ENCODE peak calls at places on chromosomes 16 and 17, in eight cellular contexts. One of them, this sample, is unnamed.

GRCh38 chr16:89904606-89905510 is 13.8 kb upstream of the MC1R start:
- DNase-seq in GM23248: no peak
- DNase-seq in astrocyte of the cerebellum: no peak
- DNase-seq in RWPE1: peak
- DNase-seq in globus pallidus: no peak
- DNase-seq in caudate nucleus: no peak
- DNase-seq in activated CD8-positive, alpha-beta memory T cell treated with anti-CD3 and anti-CD28 coated beads, Interleukin-2, amount 50 U/mL, for 48 hours: no peak
- DNase-seq in mucosa of gallbladder: no peak
- DNase-seq in this sample: no peak

GRCh38 chr16:89319883-89320716 is 102.6 kb downstream of the ZNF778 start:
- DNase-seq in caudate nucleus: no peak
- DNase-seq in GM23248: peak
- DNase-seq in mucosa of gallbladder: no peak
- DNase-seq in activated CD8-positive, alpha-beta memory T cell treated with anti-CD3 and anti-CD28 coated beads, Interleukin-2, amount 50 U/mL, for 48 hours: peak
- DNase-seq in RWPE1: peak
- DNase-seq in globus pallidus: no peak
- DNase-seq in astrocyte of the cerebellum: no peak
- DNase-seq in this sample: no peak

GRCh38 chr16:83615131-83615530 is 192.6 kb upstream of the HSBP1 start:
- DNase-seq in globus pallidus: no peak
- DNase-seq in GM23248: peak
- DNase-seq in activated CD8-positive, alpha-beta memory T cell treated with anti-CD3 and anti-CD28 coated beads, Interleukin-2, amount 50 U/mL, for 48 hours: no peak
- DNase-seq in caudate nucleus: no peak
- DNase-seq in astrocyte of the cerebellum: no peak
- DNase-seq in RWPE1: no peak
- DNase-seq in mucosa of gallbladder: no peak
- DNase-seq in this sample: no peak

GRCh38 chr16:67613808-67614207 is 31.1 kb upstream of the CARMIL2 start:
- DNase-seq in astrocyte of the cerebellum: no peak
- DNase-seq in mucosa of gallbladder: no peak
- DNase-seq in RWPE1: no peak
- DNase-seq in caudate nucleus: no peak
- DNase-seq in activated CD8-positive, alpha-beta memory T cell treated with anti-CD3 and anti-CD28 coated beads, Interleukin-2, amount 50 U/mL, for 48 hours: no peak
- DNase-seq in GM23248: no peak
- DNase-seq in globus pallidus: no peak
- DNase-seq in this sample: no peak

GRCh38 chr16:87276091-87276561 is 41.1 kb downstream of the C16orf95 start:
- DNase-seq in globus pallidus: no peak
- DNase-seq in astrocyte of the cerebellum: no peak
- DNase-seq in mucosa of gallbladder: no peak
- DNase-seq in activated CD8-positive, alpha-beta memory T cell treated with anti-CD3 and anti-CD28 coated beads, Interleukin-2, amount 50 U/mL, for 48 hours: no peak
- DNase-seq in RWPE1: no peak
- DNase-seq in GM23248: no peak
- DNase-seq in caudate nucleus: no peak
- DNase-seq in this sample: no peak

GRCh38 chr17:67746704-67747571 is 29.2 kb downstream of the NOL11 start:
- DNase-seq in GM23248: no peak
- DNase-seq in astrocyte of the cerebellum: no peak
- DNase-seq in mucosa of gallbladder: no peak
- DNase-seq in globus pallidus: no peak
- DNase-seq in caudate nucleus: no peak
- DNase-seq in activated CD8-positive, alpha-beta memory T cell treated with anti-CD3 and anti-CD28 coated beads, Interleukin-2, amount 50 U/mL, for 48 hours: no peak
- DNase-seq in RWPE1: no peak
- DNase-seq in this sample: no peak

GRCh38 chr17:17523001-17523713 is 27.0 kb upstream of the RASD1 start:
- DNase-seq in astrocyte of the cerebellum: peak
- DNase-seq in GM23248: no peak
- DNase-seq in globus pallidus: no peak
- DNase-seq in mucosa of gallbladder: peak
- DNase-seq in activated CD8-positive, alpha-beta memory T cell treated with anti-CD3 and anti-CD28 coated beads, Interleukin-2, amount 50 U/mL, for 48 hours: no peak
- DNase-seq in caudate nucleus: no peak
- DNase-seq in RWPE1: no peak
- DNase-seq in this sample: no peak

GRCh38 chr17:3555189-3555796 is 2.3 kb downstream of the TRPV3 start:
- DNase-seq in GM23248: no peak
- DNase-seq in astrocyte of the cerebellum: no peak
- DNase-seq in globus pallidus: no peak
- DNase-seq in activated CD8-positive, alpha-beta memory T cell treated with anti-CD3 and anti-CD28 coated beads, Interleukin-2, amount 50 U/mL, for 48 hours: no peak
- DNase-seq in mucosa of gallbladder: no peak
- DNase-seq in RWPE1: no peak
- DNase-seq in caudate nucleus: no peak
- DNase-seq in this sample: no peak

GRCh38 chr17:12089809-12090384 is 69.2 kb downstream of the MAP2K4 start:
- DNase-seq in globus pallidus: no peak
- DNase-seq in activated CD8-positive, alpha-beta memory T cell treated with anti-CD3 and anti-CD28 coated beads, Interleukin-2, amount 50 U/mL, for 48 hours: no peak
- DNase-seq in astrocyte of the cerebellum: no peak
- DNase-seq in caudate nucleus: no peak
- DNase-seq in RWPE1: peak
- DNase-seq in mucosa of gallbladder: no peak
- DNase-seq in GM23248: peak
- DNase-seq in this sample: no peak

GRCh38 chr16:86089986-86090385 is 191.0 kb downstream of the IRF8 start:
- DNase-seq in mucosa of gallbladder: no peak
- DNase-seq in activated CD8-positive, alpha-beta memory T cell treated with anti-CD3 and anti-CD28 coated beads, Interleukin-2, amount 50 U/mL, for 48 hours: no peak
- DNase-seq in RWPE1: no peak
- DNase-seq in caudate nucleus: no peak
- DNase-seq in astrocyte of the cerebellum: no peak
- DNase-seq in GM23248: no peak
- DNase-seq in globus pallidus: no peak
- DNase-seq in this sample: no peak

GRCh38 chr16:85171004-85171808 is 58.9 kb upstream of the CIBAR2 start:
- DNase-seq in mucosa of gallbladder: no peak
- DNase-seq in RWPE1: no peak
- DNase-seq in activated CD8-positive, alpha-beta memory T cell treated with anti-CD3 and anti-CD28 coated beads, Interleukin-2, amount 50 U/mL, for 48 hours: no peak
- DNase-seq in globus pallidus: no peak
- DNase-seq in caudate nucleus: no peak
- DNase-seq in astrocyte of the cerebellum: no peak
- DNase-seq in GM23248: no peak
- DNase-seq in this sample: no peak

GRCh38 chr17:62658136-62658535 is 30.7 kb downstream of the MRC2 start:
- DNase-seq in globus pallidus: no peak
- DNase-seq in mucosa of gallbladder: no peak
- DNase-seq in caudate nucleus: no peak
- DNase-seq in astrocyte of the cerebellum: no peak
- DNase-seq in RWPE1: no peak
- DNase-seq in activated CD8-positive, alpha-beta memory T cell treated with anti-CD3 and anti-CD28 coated beads, Interleukin-2, amount 50 U/mL, for 48 hours: no peak
- DNase-seq in GM23248: no peak
- DNase-seq in this sample: no peak

GRCh38 chr17:75430159-75430748 is 24.8 kb upstream of the GRB2 start:
- DNase-seq in mucosa of gallbladder: peak
- DNase-seq in GM23248: no peak
- DNase-seq in astrocyte of the cerebellum: peak
- DNase-seq in activated CD8-positive, alpha-beta memory T cell treated with anti-CD3 and anti-CD28 coated beads, Interleukin-2, amount 50 U/mL, for 48 hours: no peak
- DNase-seq in caudate nucleus: no peak
- DNase-seq in globus pallidus: no peak
- DNase-seq in RWPE1: no peak
- DNase-seq in this sample: peak

GRCh38 chr17:68437979-68438877 is 19.1 kb downstream of the WIPI1 start:
- DNase-seq in globus pallidus: peak
- DNase-seq in mucosa of gallbladder: peak
- DNase-seq in GM23248: peak
- DNase-seq in activated CD8-positive, alpha-beta memory T cell treated with anti-CD3 and anti-CD28 coated beads, Interleukin-2, amount 50 U/mL, for 48 hours: peak
- DNase-seq in caudate nucleus: no peak
- DNase-seq in astrocyte of the cerebellum: no peak
- DNase-seq in RWPE1: no peak
- DNase-seq in this sample: no peak

GRCh38 chr17:46195939-46196338 is 2.7 kb upstream of the KANSL1 start:
- DNase-seq in globus pallidus: no peak
- DNase-seq in RWPE1: no peak
- DNase-seq in GM23248: no peak
- DNase-seq in mucosa of gallbladder: no peak
- DNase-seq in activated CD8-positive, alpha-beta memory T cell treated with anti-CD3 and anti-CD28 coated beads, Interleukin-2, amount 50 U/mL, for 48 hours: no peak
- DNase-seq in astrocyte of the cerebellum: no peak
- DNase-seq in caudate nucleus: no peak
- DNase-seq in this sample: no peak

GRCh38 chr16:57273359-57273758 is 11.1 kb downstream of the PLLP start:
- DNase-seq in RWPE1: no peak
- DNase-seq in astrocyte of the cerebellum: no peak
- DNase-seq in globus pallidus: no peak
- DNase-seq in caudate nucleus: no peak
- DNase-seq in activated CD8-positive, alpha-beta memory T cell treated with anti-CD3 and anti-CD28 coated beads, Interleukin-2, amount 50 U/mL, for 48 hours: no peak
- DNase-seq in mucosa of gallbladder: no peak
- DNase-seq in GM23248: no peak
- DNase-seq in this sample: no peak

GRCh38 chr17:52297230-52298010 is 138.9 kb upstream of the CA10 start:
- DNase-seq in astrocyte of the cerebellum: no peak
- DNase-seq in RWPE1: peak
- DNase-seq in activated CD8-positive, alpha-beta memory T cell treated with anti-CD3 and anti-CD28 coated beads, Interleukin-2, amount 50 U/mL, for 48 hours: no peak
- DNase-seq in mucosa of gallbladder: no peak
- DNase-seq in caudate nucleus: no peak
- DNase-seq in globus pallidus: no peak
- DNase-seq in GM23248: peak
- DNase-seq in this sample: no peak

GRCh38 chr17:71759422-71760060 is 361.3 kb upstream of the SOX9 start:
- DNase-seq in activated CD8-positive, alpha-beta memory T cell treated with anti-CD3 and anti-CD28 coated beads, Interleukin-2, amount 50 U/mL, for 48 hours: no peak
- DNase-seq in GM23248: no peak
- DNase-seq in mucosa of gallbladder: no peak
- DNase-seq in astrocyte of the cerebellum: no peak
- DNase-seq in globus pallidus: no peak
- DNase-seq in caudate nucleus: no peak
- DNase-seq in RWPE1: no peak
- DNase-seq in this sample: no peak

GRCh38 chr16:88747588-88748301 is 37.3 kb downstream of the PIEZO1 start:
- DNase-seq in caudate nucleus: no peak
- DNase-seq in RWPE1: peak
- DNase-seq in activated CD8-positive, alpha-beta memory T cell treated with anti-CD3 and anti-CD28 coated beads, Interleukin-2, amount 50 U/mL, for 48 hours: no peak
- DNase-seq in mucosa of gallbladder: no peak
- DNase-seq in globus pallidus: no peak
- DNase-seq in astrocyte of the cerebellum: no peak
- DNase-seq in GM23248: no peak
- DNase-seq in this sample: no peak

GRCh38 chr16:89921699-89922476 is 1.3 kb upstream of the TUBB3 start:
- DNase-seq in RWPE1: peak
- DNase-seq in astrocyte of the cerebellum: peak
- DNase-seq in globus pallidus: no peak
- DNase-seq in activated CD8-positive, alpha-beta memory T cell treated with anti-CD3 and anti-CD28 coated beads, Interleukin-2, amount 50 U/mL, for 48 hours: no peak
- DNase-seq in GM23248: peak
- DNase-seq in caudate nucleus: no peak
- DNase-seq in mucosa of gallbladder: peak
- DNase-seq in this sample: peak

GRCh38 chr16:89154390-89155183 is 17.0 kb upstream of the CDH15 start:
- DNase-seq in astrocyte of the cerebellum: no peak
- DNase-seq in RWPE1: no peak
- DNase-seq in mucosa of gallbladder: no peak
- DNase-seq in caudate nucleus: no peak
- DNase-seq in activated CD8-positive, alpha-beta memory T cell treated with anti-CD3 and anti-CD28 coated beads, Interleukin-2, amount 50 U/mL, for 48 hours: no peak
- DNase-seq in GM23248: peak
- DNase-seq in globus pallidus: no peak
- DNase-seq in this sample: no peak

GRCh38 chr17:3683054-3683511 is 12.9 kb downstream of the P2RX5 start:
- DNase-seq in RWPE1: peak
- DNase-seq in globus pallidus: no peak
- DNase-seq in activated CD8-positive, alpha-beta memory T cell treated with anti-CD3 and anti-CD28 coated beads, Interleukin-2, amount 50 U/mL, for 48 hours: peak
- DNase-seq in mucosa of gallbladder: no peak
- DNase-seq in caudate nucleus: no peak
- DNase-seq in GM23248: peak
- DNase-seq in astrocyte of the cerebellum: no peak
- DNase-seq in this sample: no peak

GRCh38 chr16:29899516-29900101 is at the start of gene SEZ6L2:
- DNase-seq in GM23248: peak
- DNase-seq in mucosa of gallbladder: peak
- DNase-seq in caudate nucleus: peak
- DNase-seq in activated CD8-positive, alpha-beta memory T cell treated with anti-CD3 and anti-CD28 coated beads, Interleukin-2, amount 50 U/mL, for 48 hours: peak
- DNase-seq in globus pallidus: peak
- DNase-seq in astrocyte of the cerebellum: peak
- DNase-seq in RWPE1: peak
- DNase-seq in this sample: peak

GRCh38 chr16:17320009-17320408 is 150.8 kb downstream of the XYLT1 start:
- DNase-seq in mucosa of gallbladder: no peak
- DNase-seq in globus pallidus: no peak
- DNase-seq in GM23248: no peak
- DNase-seq in activated CD8-positive, alpha-beta memory T cell treated with anti-CD3 and anti-CD28 coated beads, Interleukin-2, amount 50 U/mL, for 48 hours: no peak
- DNase-seq in astrocyte of the cerebellum: no peak
- DNase-seq in caudate nucleus: no peak
- DNase-seq in RWPE1: no peak
- DNase-seq in this sample: no peak

GRCh38 chr16:57994778-57995177 is 5.7 kb downstream of the ZNF319 start:
- DNase-seq in astrocyte of the cerebellum: no peak
- DNase-seq in activated CD8-positive, alpha-beta memory T cell treated with anti-CD3 and anti-CD28 coated beads, Interleukin-2, amount 50 U/mL, for 48 hours: no peak
- DNase-seq in mucosa of gallbladder: peak
- DNase-seq in GM23248: peak
- DNase-seq in globus pallidus: no peak
- DNase-seq in RWPE1: no peak
- DNase-seq in caudate nucleus: no peak
- DNase-seq in this sample: no peak

This sample was measured in smooth muscle cell of the brain vasculature.